ENCODE peak calls at places on chromosomes 6 and 20, in eight cellular contexts. U is cardiac fibroblast; J is CD8-positive, alpha-beta T cell; Q is IMR-90; V is foreskin fibroblast; Y is uterus; H is heart left ventricle; E is fibroblast of lung. B is an unnamed sample.

GRCh38 chr6:53492860-53493634 is 51.9 kb downstream of the GCLC start:
- DNase-seq in U (peak), J (no peak), Q (peak), V (peak), Y (no peak), H (no peak), E (peak), B (peak)

GRCh38 chr20:16694176-16694575 is 35.6 kb upstream of the SNRPB2 start:
- DNase-seq in U (no peak), J (no peak), Q (no peak), V (no peak), Y (no peak), H (no peak), E (no peak), B (no peak)

GRCh38 chr6:156585859-156586258 is 191.3 kb upstream of the ARID1B start:
- DNase-seq in U (peak), J (no peak), Q (no peak), V (no peak), Y (no peak), H (no peak), E (peak), B (no peak)

GRCh38 chr6:131694832-131695426 is 6.3 kb downstream of the OR2A4 start:
- DNase-seq in U (peak), J (no peak), Q (peak), V (peak), Y (peak), H (peak), E (peak), B (peak)

GRCh38 chr6:129923520-129923919 is 62.4 kb upstream of the TMEM244 start:
- DNase-seq in U (peak), J (no peak), Q (peak), V (peak), Y (no peak), H (no peak), E (peak), B (peak)

GRCh38 chr20:38286586-38287502 is 17.1 kb upstream of the BPI start:
- DNase-seq in U (no peak), J (no peak), Q (no peak), V (peak), Y (no peak), H (peak), E (no peak), B (peak)

GRCh38 chr6:55141611-55142010 is 32.7 kb upstream of the HCRTR2 start:
- DNase-seq in U (peak), J (no peak), Q (peak), V (no peak), Y (no peak), H (no peak), E (peak), B (no peak)

GRCh38 chr20:41228858-41229257 is 88.7 kb downstream of the ZHX3 start:
- DNase-seq in U (no peak), J (no peak), Q (no peak), V (no peak), Y (no peak), H (no peak), E (peak), B (no peak)

GRCh38 chr6:40774932-40775331 is 187.8 kb upstream of the LRFN2 start:
- DNase-seq in U (no peak), J (no peak), Q (no peak), V (no peak), Y (no peak), H (no peak), E (no peak), B (no peak)

GRCh38 chr6:139295906-139296305 is 4.1 kb upstream of the TXLNB start:
- DNase-seq in U (no peak), J (no peak), Q (no peak), V (no peak), Y (no peak), H (no peak), E (no peak), B (no peak)

GRCh38 chr20:63739129-63740069 is at the start of gene SLC2A4RG:
- DNase-seq in U (peak), J (peak), Q (peak), V (peak), Y (peak), H (peak), E (peak), B (peak)

GRCh38 chr20:23160536-23161243 is 74.6 kb upstream of the CD93 start:
- DNase-seq in U (no peak), J (no peak), Q (no peak), V (peak), Y (no peak), H (peak), E (peak), B (no peak)

GRCh38 chr6:162973141-162973872 is 245.5 kb downstream of the PACRG start:
- DNase-seq in U (no peak), J (no peak), Q (no peak), V (peak), Y (no peak), H (no peak), E (peak), B (peak)

GRCh38 chr6:155171109-155171746 is 92.6 kb upstream of the CLDN20 start:
- DNase-seq in U (peak), J (peak), Q (peak), V (peak), Y (peak), H (peak), E (peak), B (peak)

GRCh38 chr20:3696200-3696599 is 14.4 kb upstream of the ADAM33 start:
- DNase-seq in U (peak), J (no peak), Q (no peak), V (peak), Y (no peak), H (no peak), E (peak), B (no peak)

GRCh38 chr6:21199246-21199645 is 394.3 kb upstream of the SOX4 start:
- DNase-seq in U (no peak), J (no peak), Q (no peak), V (no peak), Y (no peak), H (no peak), E (no peak), B (no peak)

GRCh38 chr6:156659317-156660198 is 117.6 kb upstream of the ARID1B start:
- DNase-seq in U (no peak), J (no peak), Q (no peak), V (no peak), Y (no peak), H (no peak), E (no peak), B (no peak)

GRCh38 chr6:18226451-18226850 is 37.9 kb downstream of the DEK start:
- DNase-seq in U (peak), J (no peak), Q (peak), V (peak), Y (no peak), H (no peak), E (no peak), B (peak)

GRCh38 chr20:43999848-44000247 is 85.2 kb downstream of the TOX2 start:
- DNase-seq in U (no peak), J (no peak), Q (no peak), V (no peak), Y (no peak), H (no peak), E (no peak), B (no peak)

GRCh38 chr6:44530209-44530909 is 142.9 kb downstream of the CDC5L start:
- DNase-seq in U (no peak), J (no peak), Q (no peak), V (no peak), Y (no peak), H (peak), E (no peak), B (no peak)

GRCh38 chr6:90859612-90860011 is 272.7 kb upstream of the MAP3K7 start:
- DNase-seq in U (no peak), J (no peak), Q (no peak), V (no peak), Y (no peak), H (no peak), E (peak), B (no peak)

GRCh38 chr6:5989141-5989723 is 17.5 kb downstream of the NRN1 start:
- DNase-seq in U (no peak), J (no peak), Q (no peak), V (no peak), Y (no peak), H (peak), E (no peak), B (no peak)

GRCh38 chr6:370555-370954 is 21.0 kb upstream of the IRF4 start:
- DNase-seq in U (no peak), J (no peak), Q (no peak), V (no peak), Y (no peak), H (no peak), E (no peak), B (no peak)

GRCh38 chr6:44702292-44702691 is 314.8 kb downstream of the CDC5L start:
- DNase-seq in U (peak), J (no peak), Q (no peak), V (no peak), Y (no peak), H (no peak), E (no peak), B (peak)

GRCh38 chr6:166381733-166382499 is 824 bp downstream of the MPC1 start:
- DNase-seq in U (peak), J (peak), Q (peak), V (peak), Y (peak), H (peak), E (peak), B (peak)

GRCh38 chr20:7938058-7938457 is 2.2 kb downstream of the HAO1 start:
- DNase-seq in U (peak), J (no peak), Q (no peak), V (peak), Y (no peak), H (no peak), E (no peak), B (no peak)

GRCh38 chr6:42404494-42404893 is 47.2 kb downstream of the TRERF1 start:
- DNase-seq in U (peak), J (peak), Q (peak), V (peak), Y (peak), H (peak), E (peak), B (peak)

GRCh38 chr6:64280569-64280968 is 645.0 kb downstream of the PHF3 start:
- DNase-seq in U (peak), J (no peak), Q (peak), V (no peak), Y (no peak), H (no peak), E (peak), B (peak)

GRCh38 chr20:19761853-19762252 is 3.8 kb downstream of the RIN2 start:
- DNase-seq in U (no peak), J (no peak), Q (no peak), V (no peak), Y (no peak), H (no peak), E (no peak), B (no peak)

GRCh38 chr20:3239026-3239866 is at the start of gene SLC4A11:
- DNase-seq in U (peak), J (no peak), Q (peak), V (peak), Y (no peak), H (peak), E (peak), B (peak)

GRCh38 chr20:44186201-44186600 is 787 bp downstream of the JPH2 start:
- DNase-seq in U (no peak), J (no peak), Q (no peak), V (no peak), Y (no peak), H (peak), E (no peak), B (no peak)

GRCh38 chr6:75933387-75933975 is 139.0 kb downstream of the IMPG1 start:
- DNase-seq in U (no peak), J (no peak), Q (no peak), V (no peak), Y (no peak), H (no peak), E (no peak), B (no peak)

GRCh38 chr20:8216375-8217200 is 84.5 kb downstream of the PLCB1 start:
- DNase-seq in U (no peak), J (no peak), Q (no peak), V (no peak), Y (no peak), H (no peak), E (no peak), B (no peak)

GRCh38 chr6:39453236-39453635 is 130.7 kb upstream of the KCNK16 start:
- DNase-seq in U (peak), J (no peak), Q (no peak), V (peak), Y (no peak), H (no peak), E (no peak), B (peak)

DNA sequence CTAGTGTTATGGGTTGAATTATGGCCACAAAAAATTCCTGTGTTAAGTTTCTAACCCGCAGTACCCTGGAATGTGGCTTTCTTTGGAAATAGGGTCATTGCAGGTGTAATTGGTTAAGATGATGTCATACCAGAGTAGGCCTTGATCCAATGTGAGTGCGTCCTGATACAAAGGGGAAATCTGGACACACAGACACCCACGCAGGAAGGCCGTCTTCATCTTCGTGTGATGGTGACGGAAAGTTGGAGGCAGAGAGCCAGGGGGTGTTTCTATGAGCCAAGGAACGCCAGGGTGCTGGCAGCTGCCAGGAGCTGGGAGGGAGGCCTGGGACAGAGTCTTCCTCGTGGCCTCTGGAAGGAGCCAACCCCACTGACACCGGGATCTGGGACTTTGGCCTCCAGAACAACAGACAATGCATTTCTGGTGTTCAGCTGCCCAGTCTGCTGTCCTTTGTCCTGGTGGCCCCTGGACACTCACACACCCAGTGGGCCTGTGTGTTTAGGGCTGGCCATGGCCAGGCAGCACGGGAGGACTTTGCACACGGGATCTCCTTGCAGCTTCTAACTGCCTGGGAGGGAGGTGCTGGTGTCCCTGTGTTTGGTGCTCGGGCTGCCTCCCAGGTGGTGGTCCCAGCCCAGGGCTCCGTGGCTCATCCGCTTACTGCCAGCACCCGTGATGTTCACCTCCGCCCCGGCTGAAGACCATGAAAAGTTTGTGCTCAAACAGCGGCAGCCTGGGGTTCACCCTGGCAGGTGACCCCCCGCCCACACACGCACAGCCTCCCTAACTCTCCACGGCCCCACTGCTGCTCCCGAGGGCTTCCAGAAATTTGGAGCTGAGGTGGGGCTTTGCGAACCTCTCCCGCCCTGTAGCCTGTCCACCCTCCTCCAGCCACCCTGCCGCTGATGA is 53.4 kb upstream of the GATA5 start:
- DNase-seq in U (no peak), J (no peak), Q (no peak), V (no peak), Y (no peak), H (peak), E (no peak), B (no peak)
- TF ChIP-seq CTCF in U (no peak), J (no peak), Q (no peak), V (no peak), Y (no peak), H (no peak), E (no peak), B (no peak)

GRCh38 chr6:158018370-158018771 is 36.7 kb downstream of the SYNJ2 start:
- DNase-seq in U (peak), J (no peak), Q (peak), V (no peak), Y (no peak), H (no peak), E (peak), B (no peak)
- H3K4me3 ChIP-seq in U (no peak), J (no peak), Q (no peak), V (no peak), Y (no peak), H (no peak), E (no peak), B (peak)

GRCh38 chr20:15045246-15045645 is 707.8 kb upstream of the FLRT3 start:
- DNase-seq in U (peak), J (no peak), Q (no peak), V (peak), Y (peak), H (peak), E (peak), B (no peak)
- TF ChIP-seq CTCF in U (no peak), J (no peak), Q (no peak), V (no peak), Y (no peak), H (no peak), E (no peak), B (no peak)

DNA sequence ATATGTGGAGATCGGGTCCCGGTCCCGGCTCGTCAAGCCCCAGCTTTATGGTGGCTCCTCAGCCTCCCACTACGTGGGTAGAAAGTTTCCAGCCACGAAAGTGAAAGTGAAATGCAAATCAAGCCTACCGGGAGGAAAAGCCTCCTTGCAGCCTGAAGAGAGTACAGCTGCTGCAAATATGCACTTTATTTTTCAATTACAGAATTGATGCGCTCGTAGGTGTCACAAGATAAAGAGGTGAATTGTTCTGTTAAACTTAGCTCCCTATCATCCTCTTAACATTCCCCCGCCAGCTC is 379 bp upstream of the PCNA start:
- DNase-seq in U (no peak), J (no peak), Q (no peak), V (no peak), Y (no peak), H (no peak), E (no peak), B (no peak)
- H3K4me3 ChIP-seq in U (peak), J (peak), Q (peak), V (peak), Y (peak), H (peak), E (peak), B (peak)

DNA sequence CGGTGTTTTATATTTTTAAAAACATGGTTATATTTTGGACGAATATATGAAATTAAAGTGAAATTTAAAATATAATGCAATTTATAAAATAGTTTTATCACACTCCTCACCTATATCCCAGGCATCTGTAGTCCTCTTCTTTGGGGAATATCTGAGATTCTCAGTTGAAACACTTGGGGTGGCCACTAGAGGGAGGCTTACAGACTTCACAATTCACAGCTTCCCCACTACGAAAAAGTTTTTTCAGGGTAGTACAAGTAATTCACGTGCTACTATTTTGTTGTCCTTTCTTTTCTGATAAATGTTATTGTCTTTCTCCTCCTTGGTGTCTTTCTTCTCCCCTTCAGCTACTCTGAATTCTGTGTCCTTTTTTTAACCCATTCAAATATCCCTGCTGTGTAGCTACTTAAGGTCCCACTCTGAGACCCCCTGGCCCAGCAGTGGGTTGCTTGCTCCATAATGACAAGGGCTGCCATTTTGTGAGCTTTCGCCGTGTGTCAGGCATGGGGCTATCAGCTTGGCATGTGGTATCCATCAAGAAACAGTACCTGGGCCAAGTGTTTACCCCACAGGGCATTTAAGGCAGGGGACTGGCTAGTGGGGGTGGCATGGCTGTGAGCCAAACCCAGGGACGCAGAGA is 43.6 kb upstream of the PHACTR3 start:
- DNase-seq in U (peak), J (no peak), Q (peak), V (peak), Y (no peak), H (no peak), E (peak), B (no peak)
- TF ChIP-seq CTCF in U (peak), J (peak), Q (peak), V (peak), Y (no peak), H (peak), E (no peak), B (peak)

B was measured in astrocyte of the spinal cord.